ENCODE peak calls at places on chromosomes 2 and 18, in four cellular contexts. O is HEK293T, A is ureter, F is RCC 7860. Z is an unnamed sample.

GRCh38 chr2:5693288-5694015 is 1.3 kb downstream of the SOX11 start:
- DNase-seq in O (no peak), A (no peak), F (no peak), Z (no peak)

GRCh38 chr2:23590227-23590869 is 205.4 kb downstream of the KLHL29 start:
- DNase-seq in O (no peak), A (no peak), F (no peak), Z (no peak)

GRCh38 chr2:227339098-227339599 is 14.1 kb downstream of the MFF start:
- DNase-seq in O (no peak), A (no peak), F (no peak), Z (no peak)

GRCh38 chr18:36693931-36694661 is 134.7 kb downstream of the TPGS2 start:
- DNase-seq in O (no peak), A (no peak), F (no peak), Z (no peak)

GRCh38 chr2:156896294-156896693 is 361.2 kb upstream of the GALNT5 start:
- DNase-seq in O (no peak), A (no peak), F (no peak), Z (no peak)

GRCh38 chr2:221454459-221455105 is 117.5 kb downstream of the EPHA4 start:
- DNase-seq in O (no peak), A (no peak), F (no peak), Z (no peak)

GRCh38 chr2:160568861-160569260 is 75.3 kb upstream of the RBMS1 start:
- DNase-seq in O (no peak), A (no peak), F (no peak), Z (no peak)

GRCh38 chr2:160901631-160902030 is 258.6 kb upstream of the TANK start:
- DNase-seq in O (no peak), A (no peak), F (no peak), Z (no peak)

GRCh38 chr2:25332571-25332970 is 9.2 kb downstream of the DNMT3A start:
- DNase-seq in O (no peak), A (no peak), F (no peak), Z (no peak)

GRCh38 chr2:191352536-191352935 is 107.3 kb downstream of the MYO1B start:
- DNase-seq in O (no peak), A (no peak), F (peak; percentile 63), Z (no peak)

GRCh38 chr18:58674863-58675472 is 3.7 kb downstream of the MALT1 start:
- DNase-seq in O (no peak), A (no peak), F (no peak), Z (no peak)

GRCh38 chr2:110886806-110887573 is 154.6 kb downstream of the ACOXL start:
- DNase-seq in O (no peak), A (no peak), F (no peak), Z (no peak)

GRCh38 chr18:11570770-11571169 is 38.6 kb upstream of the SLC35G4 start:
- DNase-seq in O (no peak), A (no peak), F (no peak), Z (no peak)

GRCh38 chr2:206145665-206146064 is 13.6 kb downstream of the NDUFS1 start:
- DNase-seq in O (no peak), A (no peak), F (no peak), Z (no peak)

GRCh38 chr2:238063414-238064189 is 2.8 kb downstream of the SCLY start:
- DNase-seq in O (no peak), A (no peak), F (no peak), Z (no peak)

GRCh38 chr2:187138240-187138639 is 289.3 kb upstream of the ZSWIM2 start:
- DNase-seq in O (peak; percentile 26), A (no peak), F (no peak), Z (no peak)

GRCh38 chr2:120896904-120897303 is 161.2 kb downstream of the GLI2 start:
- DNase-seq in O (no peak), A (no peak), F (no peak), Z (no peak)

GRCh38 chr2:96847586-96847985 is 3.8 kb upstream of the ANKRD23 start:
- DNase-seq in O (no peak), A (no peak), F (no peak), Z (no peak)

GRCh38 chr18:8657873-8658521 is 47.4 kb upstream of the MTCL1 start:
- DNase-seq in O (no peak), A (no peak), F (peak; percentile 5), Z (peak; percentile 75)

GRCh38 chr18:32093106-32093511 is 1.4 kb downstream of the RNF138 start:
- DNase-seq in O (no peak), A (peak; percentile 56), F (no peak), Z (peak; percentile 38)

GRCh38 chr2:181776336-181776735 is 96.0 kb upstream of the NEUROD1 start:
- DNase-seq in O (no peak), A (no peak), F (no peak), Z (no peak)

GRCh38 chr2:23420091-23420839 is 35.3 kb downstream of the KLHL29 start:
- DNase-seq in O (no peak), A (peak; percentile 40), F (no peak), Z (no peak)

GRCh38 chr2:95260028-95261023 is 13.9 kb upstream of the PROM2 start:
- DNase-seq in O (no peak), A (peak; percentile 81), F (no peak), Z (no peak)

GRCh38 chr18:22539045-22539444 is 121.3 kb upstream of the CTAGE1 start:
- DNase-seq in O (no peak), A (no peak), F (no peak), Z (no peak)

GRCh38 chr2:128577141-128577930 is 258.7 kb upstream of the HS6ST1 start:
- DNase-seq in O (no peak), A (no peak), F (no peak), Z (no peak)

GRCh38 chr2:144240656-144241339 is 279.1 kb downstream of the ZEB2 start:
- DNase-seq in O (no peak), A (no peak), F (no peak), Z (no peak)

GRCh38 chr2:239903803-239904202 is 121.3 kb downstream of the NDUFA10 start:
- DNase-seq in O (no peak), A (no peak), F (no peak), Z (no peak)

GRCh38 chr18:69567813-69568488 is 167.3 kb downstream of the DOK6 start:
- DNase-seq in O (no peak), A (no peak), F (no peak), Z (no peak)

GRCh38 chr18:50138181-50139064 is 56.5 kb downstream of the MYO5B start:
- DNase-seq in O (no peak), A (no peak), F (no peak), Z (no peak)

GRCh38 chr2:200479617-200480292 is 30.1 kb downstream of the KCTD18 start:
- DNase-seq in O (no peak), A (no peak), F (peak; percentile 52), Z (no peak)

GRCh38 chr2:118539290-118539689 is 308.2 kb downstream of the EN1 start:
- DNase-seq in O (peak; percentile 20), A (no peak), F (no peak), Z (no peak)

GRCh38 chr2:74499269-74499939 is at the start of gene LBX2:
- DNase-seq in O (no peak), A (no peak), F (no peak), Z (no peak)

GRCh38 chr2:31457651-31458050 is 43.1 kb upstream of the XDH start:
- DNase-seq in O (no peak), A (no peak), F (no peak), Z (no peak)

GRCh38 chr18:67216846-67217245 is 299.7 kb downstream of the DSEL start:
- DNase-seq in O (no peak), A (no peak), F (no peak), Z (no peak)

GRCh38 chr2:26558271-26559043 is 80.5 kb upstream of the OTOF start:
- DNase-seq in O (no peak), A (no peak), F (no peak), Z (no peak)

GRCh38 chr18:12645751-12646203 is 12.1 kb downstream of the SPIRE1 start:
- DNase-seq in O (no peak), A (no peak), F (no peak), Z (peak; percentile 74)